ENCODE peak calls at places on chromosomes 2 and 18, in eight cellular contexts. H, C, L, D, M, E, R and X are unnamed samples.

GRCh38 chr2:237431856-237432255 is 17.9 kb upstream of the COL6A3 start:
- DNase-seq in H (no peak), E (no peak), R (no peak), C (no peak), M (no peak), D (no peak), L (no peak), X (no peak)

GRCh38 chr18:7117390-7118355 is at the start of gene LAMA1:
- DNase-seq in E (no peak), L (no peak), M (no peak), C (no peak), H (peak; percentile 6), D (peak; percentile 88), R (no peak), X (peak; percentile 85)

GRCh38 chr2:233473386-233473791 is 93.2 kb downstream of the USP40 start:
- DNase-seq in L (no peak), H (no peak), C (no peak), E (no peak), M (no peak), R (no peak), D (no peak), X (no peak)

GRCh38 chr2:69184224-69184623 is 171.2 kb downstream of the ANTXR1 start:
- DNase-seq in E (no peak), L (no peak), C (no peak), R (no peak), H (peak; percentile 66), D (no peak), M (no peak), X (no peak)

GRCh38 chr2:10342245-10342951 is 39.7 kb downstream of the HPCAL1 start:
- DNase-seq in H (peak; percentile 44), M (no peak), L (no peak), C (no peak), D (no peak), R (no peak), E (no peak), X (no peak)

GRCh38 chr2:43745457-43745856 is 28.4 kb upstream of the DYNC2LI1 start:
- DNase-seq in D (no peak), M (no peak), E (no peak), R (no peak), C (peak; percentile 60), H (peak; percentile 82), L (no peak), X (no peak)

GRCh38 chr2:7672027-7672684 is 754.9 kb downstream of the RNF144A start:
- DNase-seq in L (no peak), E (no peak), R (peak; percentile 63), H (peak; percentile 37), D (peak; percentile 83), M (peak; percentile 38), C (peak; percentile 53), X (no peak)

GRCh38 chr2:184945306-184945705 is 347.0 kb downstream of the ZNF804A start:
- DNase-seq in C (no peak), M (no peak), L (no peak), E (no peak), D (peak; percentile 87), R (no peak), H (no peak), X (peak; percentile 28)

GRCh38 chr18:50441518-50441917 is 66.7 kb downstream of the SKA1 start:
- DNase-seq in H (no peak), R (no peak), C (no peak), L (no peak), M (no peak), E (no peak), D (peak; percentile 32), X (no peak)

GRCh38 chr2:108449410-108450200 is 599 bp downstream of the GCC2 start:
- DNase-seq in C (peak; percentile 25), L (no peak), M (peak; percentile 19), E (no peak), D (no peak), R (no peak), H (peak; percentile 54), X (no peak)